ENCODE peak calls at places on chromosomes 1 and 21, in ten cellular contexts. V is chondrocyte; D is HEK293T; C is fibroblast of the aortic adventitia; Q is SHP77 treated with DMSO at 0.1 percent for 48 hours; F is NCI-H1694; M is T-helper 1 cell; U is iris pigment epithelial cell; J is T-cell; Z is CD4-positive, alpha-beta T cell. H is an unnamed sample.

GRCh38 chr1:5833911-5834310 is 158.3 kb downstream of the NPHP4 start:
- DNase-seq in V (no peak), D (no peak), C (no peak), Q (no peak), F (no peak), M (no peak), U (no peak), J (no peak), Z (no peak), H (no peak)

GRCh38 chr1:110425611-110426152 is 18.2 kb upstream of the LAMTOR5 start:
- DNase-seq in V (no peak), D (no peak), C (no peak), Q (no peak), F (no peak), M (no peak), U (no peak), J (no peak), Z (no peak), H (no peak)

GRCh38 chr1:86933562-86934377 is 19.3 kb downstream of the HS2ST1 start:
- DNase-seq in V (no peak), D (no peak), C (no peak), Q (no peak), F (no peak), M (no peak), U (no peak), J (no peak), Z (no peak), H (no peak)

GRCh38 chr1:230047114-230047865 is 19.7 kb upstream of the GALNT2 start:
- DNase-seq in V (no peak), D (no peak), C (no peak), Q (no peak), F (no peak), M (no peak), U (peak), J (no peak), Z (no peak), H (no peak)

GRCh38 chr21:45366931-45367401 is 38.0 kb upstream of the COL18A1 start:
- DNase-seq in V (no peak), D (no peak), C (peak), Q (no peak), F (no peak), M (no peak), U (peak), J (no peak), Z (no peak), H (no peak)

GRCh38 chr1:178122283-178122682 is 28.4 kb downstream of the RASAL2 start:
- DNase-seq in V (no peak), D (no peak), C (no peak), Q (no peak), F (no peak), M (no peak), U (no peak), J (no peak), Z (no peak), H (no peak)

GRCh38 chr1:230643887-230644286 is 1.6 kb downstream of the COG2 start:
- DNase-seq in V (no peak), D (no peak), C (peak), Q (no peak), F (no peak), M (no peak), U (peak), J (no peak), Z (no peak), H (no peak)

GRCh38 chr21:42375141-42375905 is 9.0 kb upstream of the TFF1 start:
- DNase-seq in V (peak), D (no peak), C (no peak), Q (no peak), F (no peak), M (no peak), U (no peak), J (no peak), Z (no peak), H (no peak)

GRCh38 chr1:106224426-106224825 is 832.0 kb upstream of the PRMT6 start:
- DNase-seq in V (no peak), D (no peak), C (no peak), Q (no peak), F (no peak), M (no peak), U (peak), J (no peak), Z (no peak), H (no peak)

GRCh38 chr1:172699695-172700094 is 40.8 kb downstream of the FASLG start:
- DNase-seq in V (no peak), D (no peak), C (peak), Q (no peak), F (no peak), M (no peak), U (no peak), J (no peak), Z (no peak), H (no peak)

GRCh38 chr1:224052767-224053166 is 61.1 kb upstream of the FBXO28 start:
- DNase-seq in V (no peak), D (no peak), C (peak), Q (no peak), F (no peak), M (no peak), U (peak), J (no peak), Z (no peak), H (no peak)

GRCh38 chr1:7579016-7579415 is 192.1 kb upstream of the VAMP3 start:
- DNase-seq in V (peak), D (no peak), C (no peak), Q (no peak), F (no peak), M (no peak), U (no peak), J (no peak), Z (no peak), H (no peak)

H was measured in NCI-H774.